ENCODE peak calls at places on chromosome 11, in six cellular contexts. One of them, this sample, is unnamed.

GRCh38 chr11:72716291-72716690 is 35.9 kb downstream of the ARAP1 start:
- DNase-seq in fibroblast of lung: peak
- DNase-seq in CD4-positive, alpha-beta T cell: no peak
- DNase-seq in stimulated activated CD8-positive, alpha-beta memory T cell treated with anti-CD3 and anti-CD28 coated beads, Interleukin-7, amount 100 ng/mL, for 1 hour: no peak
- DNase-seq in right lobe of liver: no peak
- DNase-seq in HFFc6: no peak
- DNase-seq in this sample: no peak

GRCh38 chr11:6129634-6130033 is 22.1 kb downstream of the OR56B4 start:
- DNase-seq in fibroblast of lung: no peak
- DNase-seq in CD4-positive, alpha-beta T cell: no peak
- DNase-seq in stimulated activated CD8-positive, alpha-beta memory T cell treated with anti-CD3 and anti-CD28 coated beads, Interleukin-7, amount 100 ng/mL, for 1 hour: no peak
- DNase-seq in right lobe of liver: no peak
- DNase-seq in HFFc6: no peak
- DNase-seq in this sample: no peak

GRCh38 chr11:45092901-45093760 is 53.3 kb upstream of the PRDM11 start:
- DNase-seq in fibroblast of lung: peak
- DNase-seq in CD4-positive, alpha-beta T cell: no peak
- DNase-seq in stimulated activated CD8-positive, alpha-beta memory T cell treated with anti-CD3 and anti-CD28 coated beads, Interleukin-7, amount 100 ng/mL, for 1 hour: no peak
- DNase-seq in right lobe of liver: no peak
- DNase-seq in HFFc6: peak
- DNase-seq in this sample: peak

GRCh38 chr11:65410936-65411680 is 11.5 kb upstream of the NEAT1 start:
- DNase-seq in fibroblast of lung: no peak
- DNase-seq in CD4-positive, alpha-beta T cell: no peak
- DNase-seq in stimulated activated CD8-positive, alpha-beta memory T cell treated with anti-CD3 and anti-CD28 coated beads, Interleukin-7, amount 100 ng/mL, for 1 hour: no peak
- DNase-seq in right lobe of liver: peak
- DNase-seq in HFFc6: no peak
- DNase-seq in this sample: no peak

GRCh38 chr11:76759517-76759916 is 23.6 kb upstream of the TSKU start:
- DNase-seq in fibroblast of lung: no peak
- DNase-seq in CD4-positive, alpha-beta T cell: no peak
- DNase-seq in stimulated activated CD8-positive, alpha-beta memory T cell treated with anti-CD3 and anti-CD28 coated beads, Interleukin-7, amount 100 ng/mL, for 1 hour: no peak
- DNase-seq in right lobe of liver: no peak
- DNase-seq in HFFc6: no peak
- DNase-seq in this sample: no peak

GRCh38 chr11:126355926-126356897 is 726 bp downstream of the ST3GAL4 start:
- DNase-seq in fibroblast of lung: no peak
- DNase-seq in CD4-positive, alpha-beta T cell: no peak
- DNase-seq in stimulated activated CD8-positive, alpha-beta memory T cell treated with anti-CD3 and anti-CD28 coated beads, Interleukin-7, amount 100 ng/mL, for 1 hour: no peak
- DNase-seq in right lobe of liver: peak
- DNase-seq in HFFc6: peak
- DNase-seq in this sample: no peak

GRCh38 chr11:65802841-65803240 is 16.0 kb downstream of the OVOL1 start:
- DNase-seq in fibroblast of lung: no peak
- DNase-seq in CD4-positive, alpha-beta T cell: no peak
- DNase-seq in stimulated activated CD8-positive, alpha-beta memory T cell treated with anti-CD3 and anti-CD28 coated beads, Interleukin-7, amount 100 ng/mL, for 1 hour: no peak
- DNase-seq in right lobe of liver: no peak
- DNase-seq in HFFc6: no peak
- DNase-seq in this sample: no peak

GRCh38 chr11:13308704-13309103 is 31.1 kb downstream of the BMAL1 start:
- DNase-seq in fibroblast of lung: no peak
- DNase-seq in CD4-positive, alpha-beta T cell: no peak
- DNase-seq in stimulated activated CD8-positive, alpha-beta memory T cell treated with anti-CD3 and anti-CD28 coated beads, Interleukin-7, amount 100 ng/mL, for 1 hour: no peak
- DNase-seq in right lobe of liver: no peak
- DNase-seq in HFFc6: no peak
- DNase-seq in this sample: no peak

GRCh38 chr11:70331901-70332300 is 61.4 kb downstream of the PPFIA1 start:
- DNase-seq in fibroblast of lung: no peak
- DNase-seq in CD4-positive, alpha-beta T cell: no peak
- DNase-seq in stimulated activated CD8-positive, alpha-beta memory T cell treated with anti-CD3 and anti-CD28 coated beads, Interleukin-7, amount 100 ng/mL, for 1 hour: no peak
- DNase-seq in right lobe of liver: no peak
- DNase-seq in HFFc6: no peak
- DNase-seq in this sample: no peak

GRCh38 chr11:94732617-94733292 is 35.4 kb upstream of the AMOTL1 start:
- DNase-seq in fibroblast of lung: peak
- DNase-seq in CD4-positive, alpha-beta T cell: no peak
- DNase-seq in stimulated activated CD8-positive, alpha-beta memory T cell treated with anti-CD3 and anti-CD28 coated beads, Interleukin-7, amount 100 ng/mL, for 1 hour: no peak
- DNase-seq in right lobe of liver: no peak
- DNase-seq in HFFc6: peak
- DNase-seq in this sample: peak

GRCh38 chr11:73143126-73143838 is 1.2 kb upstream of the FCHSD2 start:
- DNase-seq in fibroblast of lung: peak
- DNase-seq in CD4-positive, alpha-beta T cell: no peak
- DNase-seq in stimulated activated CD8-positive, alpha-beta memory T cell treated with anti-CD3 and anti-CD28 coated beads, Interleukin-7, amount 100 ng/mL, for 1 hour: no peak
- DNase-seq in right lobe of liver: no peak
- DNase-seq in HFFc6: no peak
- DNase-seq in this sample: no peak

GRCh38 chr11:118437046-118437735 is 899 bp downstream of the KMT2A start:
- DNase-seq in fibroblast of lung: peak
- DNase-seq in CD4-positive, alpha-beta T cell: peak
- DNase-seq in stimulated activated CD8-positive, alpha-beta memory T cell treated with anti-CD3 and anti-CD28 coated beads, Interleukin-7, amount 100 ng/mL, for 1 hour: no peak
- DNase-seq in right lobe of liver: peak
- DNase-seq in HFFc6: no peak
- DNase-seq in this sample: no peak

GRCh38 chr11:18420067-18420466 is 7.9 kb downstream of the LDHC start:
- DNase-seq in fibroblast of lung: no peak
- DNase-seq in CD4-positive, alpha-beta T cell: no peak
- DNase-seq in stimulated activated CD8-positive, alpha-beta memory T cell treated with anti-CD3 and anti-CD28 coated beads, Interleukin-7, amount 100 ng/mL, for 1 hour: no peak
- DNase-seq in right lobe of liver: no peak
- DNase-seq in HFFc6: no peak
- DNase-seq in this sample: no peak